ENCODE peak calls at places on chromosomes 6 and 20, in seven cellular contexts. One of them, this sample, is unnamed.

GRCh38 chr6:11535801-11536230 is 1.7 kb upstream of the TMEM170B start:
- DNase-seq in lower lobe of right lung: no peak
- DNase-seq in activated CD4-positive, alpha-beta memory T cell treated with anti-CD3 and anti-CD28 coated beads for 36 hours: peak; percentile 45
- DNase-seq in KG1: no peak
- DNase-seq in WTC11: no peak
- DNase-seq in heart left ventricle: no peak
- DNase-seq in HT-29: peak; percentile 54
- DNase-seq in this sample: peak; percentile 24

GRCh38 chr6:55450007-55450406 is 122.7 kb downstream of the GFRAL start:
- DNase-seq in lower lobe of right lung: no peak
- DNase-seq in KG1: no peak
- DNase-seq in HT-29: no peak
- DNase-seq in heart left ventricle: no peak
- DNase-seq in WTC11: no peak
- DNase-seq in activated CD4-positive, alpha-beta memory T cell treated with anti-CD3 and anti-CD28 coated beads for 36 hours: no peak
- DNase-seq in this sample: no peak

GRCh38 chr20:63855363-63856110 is 5.8 kb upstream of the ABHD16B start:
- DNase-seq in WTC11: no peak
- DNase-seq in lower lobe of right lung: no peak
- DNase-seq in HT-29: no peak
- DNase-seq in KG1: no peak
- DNase-seq in activated CD4-positive, alpha-beta memory T cell treated with anti-CD3 and anti-CD28 coated beads for 36 hours: no peak
- DNase-seq in heart left ventricle: peak; percentile 49
- DNase-seq in this sample: no peak

GRCh38 chr20:3777726-3778629 is 3.3 kb downstream of the SPEF1 start:
- DNase-seq in HT-29: peak; percentile 38
- DNase-seq in WTC11: peak; percentile 82
- DNase-seq in lower lobe of right lung: peak; percentile 84
- DNase-seq in activated CD4-positive, alpha-beta memory T cell treated with anti-CD3 and anti-CD28 coated beads for 36 hours: peak; percentile 63
- DNase-seq in heart left ventricle: peak; percentile 73
- DNase-seq in KG1: no peak
- DNase-seq in this sample: peak; percentile 53

GRCh38 chr6:52570291-52570700 is 6.6 kb downstream of the TRAM2 start:
- DNase-seq in WTC11: no peak
- DNase-seq in KG1: no peak
- DNase-seq in activated CD4-positive, alpha-beta memory T cell treated with anti-CD3 and anti-CD28 coated beads for 36 hours: no peak
- DNase-seq in lower lobe of right lung: no peak
- DNase-seq in heart left ventricle: peak; percentile 59
- DNase-seq in HT-29: no peak
- DNase-seq in this sample: no peak

GRCh38 chr6:81962198-81962597 is 209.7 kb upstream of the TENT5A start:
- DNase-seq in lower lobe of right lung: no peak
- DNase-seq in activated CD4-positive, alpha-beta memory T cell treated with anti-CD3 and anti-CD28 coated beads for 36 hours: no peak
- DNase-seq in WTC11: no peak
- DNase-seq in heart left ventricle: no peak
- DNase-seq in KG1: no peak
- DNase-seq in HT-29: no peak
- DNase-seq in this sample: no peak

GRCh38 chr6:130697661-130698535 is 129.3 kb upstream of the SMLR1 start:
- DNase-seq in HT-29: peak; percentile 52
- DNase-seq in KG1: peak; percentile 56
- DNase-seq in heart left ventricle: peak; percentile 26
- DNase-seq in activated CD4-positive, alpha-beta memory T cell treated with anti-CD3 and anti-CD28 coated beads for 36 hours: peak; percentile 74
- DNase-seq in WTC11: peak; percentile 57
- DNase-seq in lower lobe of right lung: no peak
- DNase-seq in this sample: peak; percentile 84

GRCh38 chr20:56629464-56630085 is 469 bp downstream of the TFAP2C start:
- DNase-seq in lower lobe of right lung: no peak
- DNase-seq in heart left ventricle: no peak
- DNase-seq in HT-29: no peak
- DNase-seq in KG1: no peak
- DNase-seq in WTC11: no peak
- DNase-seq in activated CD4-positive, alpha-beta memory T cell treated with anti-CD3 and anti-CD28 coated beads for 36 hours: no peak
- DNase-seq in this sample: no peak

GRCh38 chr6:163630991-163631390 is 216.5 kb downstream of the QKI start:
- DNase-seq in WTC11: no peak
- DNase-seq in activated CD4-positive, alpha-beta memory T cell treated with anti-CD3 and anti-CD28 coated beads for 36 hours: no peak
- DNase-seq in KG1: no peak
- DNase-seq in heart left ventricle: no peak
- DNase-seq in HT-29: no peak
- DNase-seq in lower lobe of right lung: no peak
- DNase-seq in this sample: no peak

GRCh38 chr20:37336369-37337207 is 9.4 kb upstream of the SRC start:
- DNase-seq in HT-29: no peak
- DNase-seq in lower lobe of right lung: peak; percentile 82
- DNase-seq in heart left ventricle: peak; percentile 82
- DNase-seq in KG1: peak; percentile 64
- DNase-seq in activated CD4-positive, alpha-beta memory T cell treated with anti-CD3 and anti-CD28 coated beads for 36 hours: peak; percentile 79
- DNase-seq in WTC11: peak; percentile 58
- DNase-seq in this sample: peak; percentile 49

GRCh38 chr20:24095753-24096152 is 107.2 kb upstream of the GGTLC1 start:
- DNase-seq in activated CD4-positive, alpha-beta memory T cell treated with anti-CD3 and anti-CD28 coated beads for 36 hours: no peak
- DNase-seq in lower lobe of right lung: no peak
- DNase-seq in HT-29: peak; percentile 19
- DNase-seq in KG1: no peak
- DNase-seq in WTC11: no peak
- DNase-seq in heart left ventricle: no peak
- DNase-seq in this sample: no peak

GRCh38 chr6:39829331-39829730 is 37.2 kb downstream of the DAAM2 start:
- DNase-seq in KG1: no peak
- DNase-seq in lower lobe of right lung: no peak
- DNase-seq in activated CD4-positive, alpha-beta memory T cell treated with anti-CD3 and anti-CD28 coated beads for 36 hours: no peak
- DNase-seq in WTC11: no peak
- DNase-seq in HT-29: no peak
- DNase-seq in heart left ventricle: no peak
- DNase-seq in this sample: no peak

GRCh38 chr20:58640446-58640845 is 10.6 kb upstream of the STX16 start:
- DNase-seq in heart left ventricle: no peak
- DNase-seq in lower lobe of right lung: no peak
- DNase-seq in HT-29: no peak
- DNase-seq in activated CD4-positive, alpha-beta memory T cell treated with anti-CD3 and anti-CD28 coated beads for 36 hours: no peak
- DNase-seq in WTC11: no peak
- DNase-seq in KG1: no peak
- DNase-seq in this sample: no peak

GRCh38 chr6:75098709-75099108 is 107.1 kb downstream of the COL12A1 start:
- DNase-seq in WTC11: no peak
- DNase-seq in KG1: no peak
- DNase-seq in heart left ventricle: peak; percentile 55
- DNase-seq in activated CD4-positive, alpha-beta memory T cell treated with anti-CD3 and anti-CD28 coated beads for 36 hours: no peak
- DNase-seq in HT-29: peak; percentile 55
- DNase-seq in lower lobe of right lung: no peak
- DNase-seq in this sample: no peak

GRCh38 chr6:166757226-166758135 is 130.4 kb upstream of the RPS6KA2 start:
- DNase-seq in WTC11: no peak
- DNase-seq in lower lobe of right lung: no peak
- DNase-seq in heart left ventricle: no peak
- DNase-seq in HT-29: no peak
- DNase-seq in activated CD4-positive, alpha-beta memory T cell treated with anti-CD3 and anti-CD28 coated beads for 36 hours: peak; percentile 28
- DNase-seq in KG1: no peak
- DNase-seq in this sample: no peak

GRCh38 chr6:53151676-53152075 is 3.0 kb upstream of the GCM1 start:
- DNase-seq in heart left ventricle: no peak
- DNase-seq in HT-29: peak; percentile 34
- DNase-seq in KG1: no peak
- DNase-seq in activated CD4-positive, alpha-beta memory T cell treated with anti-CD3 and anti-CD28 coated beads for 36 hours: peak; percentile 22
- DNase-seq in lower lobe of right lung: no peak
- DNase-seq in WTC11: peak; percentile 67
- DNase-seq in this sample: peak; percentile 22

GRCh38 chr6:105896052-105896820 is 189.9 kb upstream of the PRDM1 start:
- DNase-seq in lower lobe of right lung: no peak
- DNase-seq in KG1: no peak
- DNase-seq in heart left ventricle: no peak
- DNase-seq in HT-29: no peak
- DNase-seq in activated CD4-positive, alpha-beta memory T cell treated with anti-CD3 and anti-CD28 coated beads for 36 hours: no peak
- DNase-seq in WTC11: no peak
- DNase-seq in this sample: no peak

GRCh38 chr6:3619201-3619600 is 132.3 kb downstream of the PXDC1 start:
- DNase-seq in activated CD4-positive, alpha-beta memory T cell treated with anti-CD3 and anti-CD28 coated beads for 36 hours: no peak
- DNase-seq in heart left ventricle: no peak
- DNase-seq in lower lobe of right lung: no peak
- DNase-seq in WTC11: no peak
- DNase-seq in HT-29: peak; percentile 67
- DNase-seq in KG1: no peak
- DNase-seq in this sample: no peak

GRCh38 chr6:35972471-35972985 is 51.6 kb upstream of the SRPK1 start:
- DNase-seq in HT-29: peak; percentile 34
- DNase-seq in WTC11: peak; percentile 37
- DNase-seq in activated CD4-positive, alpha-beta memory T cell treated with anti-CD3 and anti-CD28 coated beads for 36 hours: no peak
- DNase-seq in KG1: no peak
- DNase-seq in lower lobe of right lung: no peak
- DNase-seq in heart left ventricle: no peak
- DNase-seq in this sample: no peak

GRCh38 chr6:30810813-30811329 is 66.5 kb upstream of the IER3 start:
- DNase-seq in WTC11: no peak
- DNase-seq in KG1: no peak
- DNase-seq in heart left ventricle: no peak
- DNase-seq in HT-29: peak; percentile 47
- DNase-seq in activated CD4-positive, alpha-beta memory T cell treated with anti-CD3 and anti-CD28 coated beads for 36 hours: peak; percentile 95
- DNase-seq in lower lobe of right lung: no peak
- DNase-seq in this sample: peak; percentile 52

GRCh38 chr6:23213193-23213592 is 643.8 kb downstream of the HDGFL1 start:
- DNase-seq in lower lobe of right lung: no peak
- DNase-seq in heart left ventricle: no peak
- DNase-seq in HT-29: no peak
- DNase-seq in KG1: no peak
- DNase-seq in activated CD4-positive, alpha-beta memory T cell treated with anti-CD3 and anti-CD28 coated beads for 36 hours: no peak
- DNase-seq in WTC11: no peak
- DNase-seq in this sample: no peak

GRCh38 chr6:101544286-101544685 is 150.8 kb downstream of the GRIK2 start:
- DNase-seq in HT-29: no peak
- DNase-seq in lower lobe of right lung: no peak
- DNase-seq in WTC11: no peak
- DNase-seq in activated CD4-positive, alpha-beta memory T cell treated with anti-CD3 and anti-CD28 coated beads for 36 hours: no peak
- DNase-seq in KG1: no peak
- DNase-seq in heart left ventricle: no peak
- DNase-seq in this sample: no peak

GRCh38 chr6:129133770-129134192 is 250.8 kb downstream of the LAMA2 start:
- DNase-seq in KG1: no peak
- DNase-seq in heart left ventricle: no peak
- DNase-seq in WTC11: no peak
- DNase-seq in HT-29: no peak
- DNase-seq in lower lobe of right lung: no peak
- DNase-seq in activated CD4-positive, alpha-beta memory T cell treated with anti-CD3 and anti-CD28 coated beads for 36 hours: no peak
- DNase-seq in this sample: no peak

GRCh38 chr20:34045294-34045693 is 51.6 kb downstream of the RALY start:
- DNase-seq in KG1: no peak
- DNase-seq in heart left ventricle: peak; percentile 51
- DNase-seq in WTC11: no peak
- DNase-seq in activated CD4-positive, alpha-beta memory T cell treated with anti-CD3 and anti-CD28 coated beads for 36 hours: no peak
- DNase-seq in lower lobe of right lung: no peak
- DNase-seq in HT-29: no peak
- DNase-seq in this sample: no peak

GRCh38 chr6:151826517-151827142 is 19.1 kb downstream of the ESR1 start:
- DNase-seq in WTC11: no peak
- DNase-seq in lower lobe of right lung: no peak
- DNase-seq in HT-29: no peak
- DNase-seq in activated CD4-positive, alpha-beta memory T cell treated with anti-CD3 and anti-CD28 coated beads for 36 hours: no peak
- DNase-seq in KG1: no peak
- DNase-seq in heart left ventricle: no peak
- DNase-seq in this sample: no peak

GRCh38 chr6:151445482-151445881 is 6.4 kb downstream of the RMND1 start:
- DNase-seq in HT-29: no peak
- DNase-seq in KG1: no peak
- DNase-seq in WTC11: no peak
- DNase-seq in lower lobe of right lung: no peak
- DNase-seq in activated CD4-positive, alpha-beta memory T cell treated with anti-CD3 and anti-CD28 coated beads for 36 hours: no peak
- DNase-seq in heart left ventricle: no peak
- DNase-seq in this sample: no peak

GRCh38 chr6:169225131-169225576 is 28.5 kb downstream of the THBS2 start:
- DNase-seq in activated CD4-positive, alpha-beta memory T cell treated with anti-CD3 and anti-CD28 coated beads for 36 hours: no peak
- DNase-seq in heart left ventricle: no peak
- DNase-seq in WTC11: no peak
- DNase-seq in lower lobe of right lung: no peak
- DNase-seq in HT-29: no peak
- DNase-seq in KG1: no peak
- DNase-seq in this sample: no peak

GRCh38 chr6:33787336-33787953 is 1.5 kb downstream of the LEMD2 start:
- DNase-seq in activated CD4-positive, alpha-beta memory T cell treated with anti-CD3 and anti-CD28 coated beads for 36 hours: no peak
- DNase-seq in KG1: no peak
- DNase-seq in heart left ventricle: no peak
- DNase-seq in WTC11: no peak
- DNase-seq in HT-29: no peak
- DNase-seq in lower lobe of right lung: no peak
- DNase-seq in this sample: no peak

GRCh38 chr6:73830119-73830518 is 134.1 kb downstream of the CD109 start:
- DNase-seq in HT-29: no peak
- DNase-seq in KG1: no peak
- DNase-seq in heart left ventricle: no peak
- DNase-seq in lower lobe of right lung: no peak
- DNase-seq in WTC11: no peak
- DNase-seq in activated CD4-positive, alpha-beta memory T cell treated with anti-CD3 and anti-CD28 coated beads for 36 hours: no peak
- DNase-seq in this sample: no peak

GRCh38 chr6:37840940-37841300 is 21.4 kb downstream of the ZFAND3 start:
- DNase-seq in WTC11: no peak
- DNase-seq in lower lobe of right lung: no peak
- DNase-seq in HT-29: no peak
- DNase-seq in heart left ventricle: no peak
- DNase-seq in KG1: no peak
- DNase-seq in activated CD4-positive, alpha-beta memory T cell treated with anti-CD3 and anti-CD28 coated beads for 36 hours: no peak
- DNase-seq in this sample: no peak

GRCh38 chr20:58485326-58485725 is 29.9 kb downstream of the APCDD1L start:
- DNase-seq in KG1: no peak
- DNase-seq in heart left ventricle: no peak
- DNase-seq in WTC11: no peak
- DNase-seq in lower lobe of right lung: no peak
- DNase-seq in activated CD4-positive, alpha-beta memory T cell treated with anti-CD3 and anti-CD28 coated beads for 36 hours: no peak
- DNase-seq in HT-29: no peak
- DNase-seq in this sample: no peak

GRCh38 chr20:20740595-20740994 is 28.2 kb upstream of the RALGAPA2 start:
- DNase-seq in KG1: no peak
- DNase-seq in heart left ventricle: no peak
- DNase-seq in activated CD4-positive, alpha-beta memory T cell treated with anti-CD3 and anti-CD28 coated beads for 36 hours: no peak
- DNase-seq in WTC11: no peak
- DNase-seq in HT-29: no peak
- DNase-seq in lower lobe of right lung: no peak
- DNase-seq in this sample: no peak

GRCh38 chr6:54053893-54054391 is 57.3 kb upstream of the MLIP start:
- DNase-seq in activated CD4-positive, alpha-beta memory T cell treated with anti-CD3 and anti-CD28 coated beads for 36 hours: no peak
- DNase-seq in WTC11: no peak
- DNase-seq in KG1: no peak
- DNase-seq in heart left ventricle: peak; percentile 55
- DNase-seq in HT-29: peak; percentile 16
- DNase-seq in lower lobe of right lung: no peak
- DNase-seq in this sample: no peak

GRCh38 chr6:2021713-2022125 is 223.7 kb downstream of the GMDS start:
- DNase-seq in KG1: no peak
- DNase-seq in WTC11: no peak
- DNase-seq in HT-29: peak; percentile 92
- DNase-seq in lower lobe of right lung: peak; percentile 61
- DNase-seq in activated CD4-positive, alpha-beta memory T cell treated with anti-CD3 and anti-CD28 coated beads for 36 hours: no peak
- DNase-seq in heart left ventricle: peak; percentile 83
- DNase-seq in this sample: no peak

GRCh38 chr6:35165630-35166071 is 24.5 kb upstream of the TCP11 start:
- DNase-seq in heart left ventricle: no peak
- DNase-seq in KG1: no peak
- DNase-seq in HT-29: peak; percentile 30
- DNase-seq in WTC11: no peak
- DNase-seq in lower lobe of right lung: no peak
- DNase-seq in activated CD4-positive, alpha-beta memory T cell treated with anti-CD3 and anti-CD28 coated beads for 36 hours: no peak
- DNase-seq in this sample: no peak